ENCODE peak calls at places on chromosomes 7 and 10, in seven cellular contexts. A is PC-3, Z is GM12865, T is tibial artery, G is tibial nerve, E is transverse colon, N is AG04449. X is an unnamed sample.

GRCh38 chr7:45072131-45073030 is 16.4 kb downstream of the NACAD start:
- DNase-seq in A (no peak), Z (no peak), T (peak; percentile 28), G (no peak), E (no peak), N (no peak), X (no peak)

GRCh38 chr10:33553951-33554571 is 219.6 kb upstream of the NRP1 start:
- DNase-seq in A (no peak), Z (no peak), T (no peak), G (no peak), E (no peak), N (no peak), X (no peak)

GRCh38 chr10:24850726-24851300 is 101.6 kb downstream of the PRTFDC1 start:
- DNase-seq in A (no peak), Z (no peak), T (no peak), G (no peak), E (no peak), N (no peak), X (no peak)

GRCh38 chr7:102471791-102472125 is 7.0 kb downstream of the POLR2J start:
- DNase-seq in A (no peak), Z (no peak), T (no peak), G (no peak), E (no peak), N (no peak), X (no peak)

GRCh38 chr10:101850747-101851146 is 7.1 kb upstream of the KCNIP2 start:
- DNase-seq in A (no peak), Z (no peak), T (no peak), G (no peak), E (no peak), N (no peak), X (no peak)

GRCh38 chr10:118241229-118242137 is 100.6 kb downstream of the FAM204A start:
- DNase-seq in A (peak; percentile 83), Z (peak; percentile 73), T (peak; percentile 87), G (peak; percentile 81), E (peak; percentile 80), N (peak; percentile 40), X (peak; percentile 45)

GRCh38 chr7:8092140-8092539 is 123.5 kb downstream of the GLCCI1 start:
- DNase-seq in A (no peak), Z (no peak), T (no peak), G (no peak), E (no peak), N (no peak), X (no peak)

GRCh38 chr7:77528368-77528767 is 8.7 kb upstream of the PTPN12 start:
- DNase-seq in A (peak; percentile 55), Z (no peak), T (no peak), G (no peak), E (no peak), N (no peak), X (no peak)

GRCh38 chr7:87435546-87435945 is 39.9 kb downstream of the ABCB4 start:
- DNase-seq in A (peak; percentile 55), Z (no peak), T (no peak), G (no peak), E (no peak), N (no peak), X (no peak)

GRCh38 chr10:83373659-83374058 is 765.6 kb upstream of the GHITM start:
- DNase-seq in A (no peak), Z (peak; percentile 35), T (no peak), G (no peak), E (no peak), N (no peak), X (no peak)

GRCh38 chr7:87188930-87189329 is 30.6 kb downstream of the TMEM243 start:
- DNase-seq in A (no peak), Z (peak; percentile 41), T (no peak), G (no peak), E (no peak), N (no peak), X (no peak)

GRCh38 chr7:74612015-74612829 is 45.3 kb upstream of the GTF2I start:
- DNase-seq in A (no peak), Z (no peak), T (no peak), G (no peak), E (no peak), N (no peak), X (no peak)

DNA sequence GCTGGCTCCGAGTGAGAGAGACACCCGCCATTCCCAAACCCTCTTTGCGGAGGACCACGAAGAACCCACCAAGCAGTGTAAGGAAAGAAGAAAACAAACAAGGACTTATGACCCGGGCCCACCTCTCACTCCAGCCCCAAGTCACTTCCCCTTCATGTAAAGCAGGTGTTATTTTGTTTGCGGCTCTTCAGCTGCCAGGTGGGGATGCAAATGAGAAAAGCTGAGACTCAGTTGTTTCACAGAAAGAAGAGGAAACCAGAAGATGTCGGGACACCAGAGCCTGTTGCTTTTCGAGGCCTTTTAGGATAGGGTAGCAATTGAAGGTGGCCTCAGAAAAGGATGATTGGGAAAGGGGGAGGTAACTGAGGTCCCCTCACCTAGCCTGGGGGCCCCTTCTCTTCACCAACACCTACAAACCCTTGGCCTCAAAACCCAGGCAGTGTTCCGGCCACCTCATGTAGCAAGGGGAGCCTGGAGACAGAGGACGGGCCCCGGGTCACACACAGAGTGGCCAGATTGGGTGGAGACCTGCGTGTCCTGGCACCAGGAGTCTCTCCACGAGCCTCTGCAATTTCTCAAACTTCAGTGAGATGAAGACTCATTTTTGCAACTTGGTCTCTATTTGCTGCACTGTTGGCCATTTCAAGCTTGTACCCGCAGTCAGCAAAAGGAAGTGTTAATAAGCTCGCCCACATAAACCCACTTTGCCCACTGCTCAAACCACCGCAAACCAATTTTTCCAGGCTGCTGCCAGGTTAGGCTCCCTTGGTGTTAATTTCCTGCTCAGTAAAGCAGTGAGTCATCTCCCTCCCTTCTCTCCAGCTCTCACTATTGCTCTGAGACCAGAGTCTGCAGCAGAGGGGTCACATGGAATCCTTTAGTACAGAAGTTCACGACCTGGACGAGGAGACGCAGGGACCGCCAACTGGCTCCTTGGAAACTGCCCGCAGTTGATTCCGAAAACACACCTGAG is 45.5 kb downstream of the AOC1 start:
- DNase-seq in A (no peak), Z (peak; percentile 71), T (no peak), G (no peak), E (peak; percentile 37), N (no peak), X (peak; percentile 40)
- TF ChIP-seq CTCF in A (no peak), Z (no peak), T (no peak), G (no peak), E (no peak), N (no peak), X (no peak)

DNA sequence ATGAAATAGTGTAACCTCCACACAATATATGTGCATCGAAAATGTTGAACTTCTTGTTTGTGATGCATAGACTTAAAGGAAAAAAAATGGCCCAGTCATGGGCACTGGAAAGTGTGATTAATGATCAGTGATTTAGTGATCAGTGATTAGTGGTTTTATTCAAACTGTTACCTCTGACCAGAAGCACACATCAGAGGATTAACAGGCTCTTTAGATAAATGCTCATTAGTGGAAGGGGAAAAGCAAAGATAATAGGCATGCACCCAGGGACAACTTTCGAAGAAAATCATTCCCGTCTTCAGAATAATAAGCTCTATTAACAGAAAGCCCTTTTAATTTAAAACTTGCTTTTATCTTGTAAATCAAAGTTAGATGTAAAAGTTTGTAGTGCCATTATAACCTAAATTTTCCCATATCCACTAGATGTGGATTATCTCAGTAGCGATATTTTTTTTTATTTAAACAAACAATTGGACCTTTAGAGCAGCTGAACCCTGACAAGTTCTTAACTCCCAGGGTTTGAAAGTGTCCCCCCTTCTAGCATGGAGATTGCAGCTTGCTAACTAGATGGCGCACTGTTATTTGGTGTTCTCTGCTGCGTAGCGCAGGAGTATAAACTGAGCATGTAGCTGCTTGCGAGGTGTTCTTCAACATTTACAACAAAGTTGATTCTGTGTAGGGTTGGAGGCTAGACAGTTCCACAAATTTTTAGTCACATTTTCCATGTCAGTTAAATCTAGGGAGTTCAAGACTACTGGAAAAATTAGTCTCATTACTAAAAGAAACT is at the start of gene CREB5:
- DNase-seq in A (peak; percentile 36), Z (peak; percentile 55), T (no peak), G (no peak), E (no peak), N (no peak), X (peak; percentile 34)
- TF ChIP-seq CTCF in A (peak; percentile 62), Z (peak; percentile 27), T (no peak), G (no peak), E (no peak), N (no peak), X (peak; percentile 41)

GRCh38 chr10:73890261-73890660 is 15.9 kb upstream of the CAMK2G start:
- DNase-seq in A (no peak), Z (no peak), T (no peak), G (no peak), E (no peak), N (no peak), X (no peak)

GRCh38 chr10:73888514-73888913 is 14.2 kb upstream of the CAMK2G start:
- DNase-seq in A (peak; percentile 100), Z (no peak), T (no peak), G (no peak), E (no peak), N (no peak), X (no peak)

GRCh38 chr10:73886625-73887024 is 12.3 kb upstream of the CAMK2G start:
- DNase-seq in A (peak; percentile 79), Z (no peak), T (no peak), G (no peak), E (no peak), N (no peak), X (no peak)

GRCh38 chr10:73887038-73888015 is 13.0 kb upstream of the CAMK2G start:
- DNase-seq in A (peak; percentile 100), Z (no peak), T (peak; percentile 94), G (peak; percentile 57), E (peak; percentile 63), N (peak; percentile 72), X (no peak)

DNA sequence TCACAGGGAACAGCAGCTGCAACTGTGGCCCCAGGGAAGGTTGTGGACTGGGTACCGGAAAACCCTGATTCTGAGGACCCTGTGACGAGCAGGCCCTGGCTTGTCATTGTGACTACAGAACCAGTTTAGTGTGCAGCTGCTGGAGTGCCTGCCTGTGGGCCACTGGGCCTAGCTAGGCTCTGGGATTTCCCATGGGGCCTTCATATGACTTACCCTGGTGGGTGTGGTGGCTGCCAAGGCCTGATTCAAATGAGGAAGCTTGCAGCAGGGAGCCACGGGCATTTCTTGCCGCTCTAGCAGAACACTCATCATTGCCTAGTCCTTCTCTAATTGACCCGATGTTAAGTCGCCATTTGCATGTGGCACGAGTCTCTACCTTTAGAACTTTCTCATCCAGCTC is 14.7 kb upstream of the CAMK2G start:
- DNase-seq in A (peak; percentile 100), Z (peak; percentile 75), T (peak; percentile 93), G (no peak), E (peak; percentile 50), N (peak; percentile 64), X (no peak)
- TF ChIP-seq CTCF in A (no peak), Z (no peak), T (no peak), G (no peak), E (no peak), N (no peak), X (no peak)

DNA sequence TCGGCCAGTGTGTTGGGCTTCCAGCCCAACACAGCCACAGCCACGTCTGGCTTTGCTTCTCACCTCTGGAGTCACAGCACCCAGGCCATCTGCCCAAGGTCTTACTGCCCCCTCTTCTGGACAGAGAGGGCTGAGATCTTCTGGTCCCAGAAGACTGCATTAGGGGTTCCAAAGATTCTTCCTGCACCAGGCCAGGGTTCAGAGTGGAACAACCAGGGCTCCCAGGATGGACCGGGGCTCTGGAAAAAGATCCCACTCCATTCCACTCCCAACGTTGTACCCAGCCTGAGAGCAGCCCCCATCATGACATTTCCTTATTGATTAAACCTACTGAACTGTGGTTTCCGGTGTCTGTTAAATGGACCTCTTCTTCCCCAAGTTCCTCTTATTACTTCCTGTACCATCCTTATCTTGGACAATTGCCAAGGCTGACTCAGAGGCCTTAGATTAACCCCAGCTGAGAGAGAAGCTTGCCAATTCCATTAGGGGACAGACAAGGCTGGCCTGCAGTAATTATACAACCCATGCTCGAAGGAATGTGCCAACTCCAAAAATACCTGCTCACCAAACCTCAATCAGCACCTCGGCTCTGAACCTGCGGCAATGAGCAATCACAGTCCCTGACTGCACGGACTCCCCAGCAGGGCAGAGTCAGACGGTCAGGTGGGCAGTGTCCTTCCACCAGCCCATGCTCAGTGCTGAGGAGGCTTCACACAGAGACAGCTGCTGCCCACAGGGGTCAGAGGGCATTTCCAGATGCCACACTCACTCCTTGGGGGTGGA is 47.9 kb upstream of the NPFFR1 start:
- DNase-seq in A (peak; percentile 99), Z (peak; percentile 88), T (no peak), G (no peak), E (peak; percentile 32), N (peak; percentile 68), X (peak; percentile 72)
- TF ChIP-seq CTCF in A (peak; percentile 57), Z (peak; percentile 31), T (no peak), G (peak; percentile 28), E (no peak), N (peak; percentile 8), X (peak; percentile 1)